ENCODE peak calls at places on chromosome 21, in four cellular contexts. F is stomach; Y is naive thymus-derived CD8-positive, alpha-beta T cell; T is hippocampal formation. P is an unnamed sample.

GRCh38 chr21:32270748-32271147 is 8.1 kb downstream of the MIS18A start:
- DNase-seq in F (no peak), Y (no peak), T (no peak), P (no peak)

GRCh38 chr21:39676054-39676771 is 63.5 kb downstream of the B3GALT5 start:
- DNase-seq in T (peak; percentile 8), F (no peak), Y (no peak), P (no peak)

GRCh38 chr21:14762734-14763694 is 216.9 kb upstream of the SAMSN1 start:
- DNase-seq in T (no peak), F (no peak), Y (no peak), P (no peak)

GRCh38 chr21:29092102-29092959 is 18.9 kb upstream of the CCT8 start:
- DNase-seq in T (no peak), Y (no peak), F (no peak), P (no peak)

GRCh38 chr21:45489480-45489982 is 52.7 kb downstream of the SLC19A1 start:
- DNase-seq in F (no peak), T (no peak), Y (no peak), P (no peak)

GRCh38 chr21:38027901-38028300 is 111.6 kb upstream of the KCNJ6 start:
- DNase-seq in F (no peak), T (no peak), Y (no peak), P (no peak)

GRCh38 chr21:41707231-41707988 is 59.4 kb downstream of the RIPK4 start:
- DNase-seq in F (no peak), Y (no peak), T (no peak), P (no peak)

GRCh38 chr21:25929859-25930520 is 195.2 kb downstream of the GABPA start:
- DNase-seq in F (no peak), Y (no peak), T (peak; percentile 37), P (no peak)

GRCh38 chr21:30434033-30434631 is 4.1 kb downstream of the KRTAP13-4 start:
- DNase-seq in T (no peak), Y (no peak), F (peak; percentile 26), P (peak; percentile 1)

GRCh38 chr21:46661627-46662366 is 26.3 kb downstream of the PRMT2 start:
- DNase-seq in Y (peak; percentile 33), T (no peak), F (no peak), P (no peak)

GRCh38 chr21:46605759-46606426 is 1.0 kb upstream of the S100B start:
- DNase-seq in F (peak; percentile 45), Y (peak; percentile 37), T (peak; percentile 71), P (peak; percentile 51)

GRCh38 chr21:31597683-31598082 is 61.8 kb upstream of the SOD1 start:
- DNase-seq in Y (no peak), T (no peak), F (no peak), P (no peak)

GRCh38 chr21:35420658-35421057 is 371.6 kb upstream of the RUNX1 start:
- DNase-seq in F (no peak), T (no peak), Y (no peak), P (no peak)

GRCh38 chr21:45109831-45110492 is 35.6 kb downstream of the ADARB1 start:
- DNase-seq in Y (peak; percentile 31), T (no peak), F (no peak), P (no peak)

GRCh38 chr21:33682992-33683627 is 40.8 kb downstream of the ITSN1 start:
- DNase-seq in T (no peak), Y (no peak), F (no peak), P (no peak)

P was measured in C1 segment of cervical spinal cord.